ENCODE peak calls at places on chromosomes 4 and X, in nine cellular contexts. One of them, this sample, is unnamed.

GRCh38 chrX:153884136-153885076 is 1.6 kb downstream of the L1CAM start:
- DNase-seq in dorsolateral prefrontal cortex: peak
- DNase-seq in RPMI8226: peak
- DNase-seq in CD4-positive, alpha-beta T cell: no peak
- DNase-seq in cardiac muscle cell: no peak
- DNase-seq in Kasumi-1: no peak
- DNase-seq in stimulated activated naive B cell treated with anti-CD40 and anti-IgM and Interleukin-4, amounts not matched to agents 10 μg/mL and 1 μg/mL and 100 μg/mL, for 72 hours: no peak
- DNase-seq in WTC11: no peak
- DNase-seq in NCI-H1092: no peak
- DNase-seq in this sample: no peak

GRCh38 chrX:37921758-37922157 is 74.4 kb upstream of the DYNLT3 start:
- DNase-seq in dorsolateral prefrontal cortex: no peak
- DNase-seq in RPMI8226: no peak
- DNase-seq in CD4-positive, alpha-beta T cell: no peak
- DNase-seq in cardiac muscle cell: no peak
- DNase-seq in Kasumi-1: no peak
- DNase-seq in stimulated activated naive B cell treated with anti-CD40 and anti-IgM and Interleukin-4, amounts not matched to agents 10 μg/mL and 1 μg/mL and 100 μg/mL, for 72 hours: no peak
- DNase-seq in WTC11: no peak
- DNase-seq in NCI-H1092: no peak
- DNase-seq in this sample: no peak

GRCh38 chr4:2489841-2490552 is 21.1 kb downstream of the RNF4 start:
- DNase-seq in dorsolateral prefrontal cortex: no peak
- DNase-seq in RPMI8226: no peak
- DNase-seq in CD4-positive, alpha-beta T cell: no peak
- DNase-seq in cardiac muscle cell: peak
- DNase-seq in Kasumi-1: no peak
- DNase-seq in stimulated activated naive B cell treated with anti-CD40 and anti-IgM and Interleukin-4, amounts not matched to agents 10 μg/mL and 1 μg/mL and 100 μg/mL, for 72 hours: no peak
- DNase-seq in WTC11: no peak
- DNase-seq in NCI-H1092: no peak
- DNase-seq in this sample: no peak

GRCh38 chr4:76539979-76540378 is 105.0 kb downstream of the SHROOM3 start:
- DNase-seq in dorsolateral prefrontal cortex: no peak
- DNase-seq in RPMI8226: no peak
- DNase-seq in CD4-positive, alpha-beta T cell: no peak
- DNase-seq in cardiac muscle cell: peak
- DNase-seq in Kasumi-1: no peak
- DNase-seq in stimulated activated naive B cell treated with anti-CD40 and anti-IgM and Interleukin-4, amounts not matched to agents 10 μg/mL and 1 μg/mL and 100 μg/mL, for 72 hours: no peak
- DNase-seq in WTC11: peak
- DNase-seq in NCI-H1092: no peak
- DNase-seq in this sample: no peak

GRCh38 chr4:123505457-123506310 is 109.1 kb downstream of the SPRY1 start:
- DNase-seq in dorsolateral prefrontal cortex: peak
- DNase-seq in RPMI8226: no peak
- DNase-seq in CD4-positive, alpha-beta T cell: no peak
- DNase-seq in cardiac muscle cell: peak
- DNase-seq in Kasumi-1: peak
- DNase-seq in stimulated activated naive B cell treated with anti-CD40 and anti-IgM and Interleukin-4, amounts not matched to agents 10 μg/mL and 1 μg/mL and 100 μg/mL, for 72 hours: peak
- DNase-seq in WTC11: peak
- DNase-seq in NCI-H1092: peak
- DNase-seq in this sample: peak

GRCh38 chr4:48653217-48654014 is 126.7 kb downstream of the FRYL start:
- DNase-seq in dorsolateral prefrontal cortex: peak
- DNase-seq in RPMI8226: no peak
- DNase-seq in CD4-positive, alpha-beta T cell: peak
- DNase-seq in cardiac muscle cell: peak
- DNase-seq in Kasumi-1: peak
- DNase-seq in stimulated activated naive B cell treated with anti-CD40 and anti-IgM and Interleukin-4, amounts not matched to agents 10 μg/mL and 1 μg/mL and 100 μg/mL, for 72 hours: no peak
- DNase-seq in WTC11: no peak
- DNase-seq in NCI-H1092: no peak
- DNase-seq in this sample: peak

GRCh38 chr4:160129439-160129838 is 1026.6 kb downstream of the RAPGEF2 start:
- DNase-seq in dorsolateral prefrontal cortex: no peak
- DNase-seq in RPMI8226: no peak
- DNase-seq in CD4-positive, alpha-beta T cell: no peak
- DNase-seq in cardiac muscle cell: no peak
- DNase-seq in Kasumi-1: no peak
- DNase-seq in stimulated activated naive B cell treated with anti-CD40 and anti-IgM and Interleukin-4, amounts not matched to agents 10 μg/mL and 1 μg/mL and 100 μg/mL, for 72 hours: no peak
- DNase-seq in WTC11: no peak
- DNase-seq in NCI-H1092: no peak
- DNase-seq in this sample: no peak

GRCh38 chr4:138405934-138406567 is 163.9 kb upstream of the SLC7A11 start:
- DNase-seq in dorsolateral prefrontal cortex: no peak
- DNase-seq in RPMI8226: peak
- DNase-seq in CD4-positive, alpha-beta T cell: no peak
- DNase-seq in cardiac muscle cell: peak
- DNase-seq in Kasumi-1: peak
- DNase-seq in stimulated activated naive B cell treated with anti-CD40 and anti-IgM and Interleukin-4, amounts not matched to agents 10 μg/mL and 1 μg/mL and 100 μg/mL, for 72 hours: no peak
- DNase-seq in WTC11: no peak
- DNase-seq in NCI-H1092: no peak
- DNase-seq in this sample: no peak

GRCh38 chrX:141341341-141341740 is 99.0 kb upstream of the SPANXC start:
- DNase-seq in dorsolateral prefrontal cortex: no peak
- DNase-seq in RPMI8226: no peak
- DNase-seq in CD4-positive, alpha-beta T cell: no peak
- DNase-seq in cardiac muscle cell: peak
- DNase-seq in Kasumi-1: no peak
- DNase-seq in stimulated activated naive B cell treated with anti-CD40 and anti-IgM and Interleukin-4, amounts not matched to agents 10 μg/mL and 1 μg/mL and 100 μg/mL, for 72 hours: no peak
- DNase-seq in WTC11: no peak
- DNase-seq in NCI-H1092: no peak
- DNase-seq in this sample: no peak

GRCh38 chrX:47091149-47091775 is 13.0 kb downstream of the RGN start:
- DNase-seq in dorsolateral prefrontal cortex: no peak
- DNase-seq in RPMI8226: no peak
- DNase-seq in CD4-positive, alpha-beta T cell: no peak
- DNase-seq in cardiac muscle cell: peak
- DNase-seq in Kasumi-1: peak
- DNase-seq in stimulated activated naive B cell treated with anti-CD40 and anti-IgM and Interleukin-4, amounts not matched to agents 10 μg/mL and 1 μg/mL and 100 μg/mL, for 72 hours: no peak
- DNase-seq in WTC11: no peak
- DNase-seq in NCI-H1092: no peak
- DNase-seq in this sample: no peak

GRCh38 chr4:8916251-8916913 is 44.7 kb upstream of the HMX1 start:
- DNase-seq in dorsolateral prefrontal cortex: peak
- DNase-seq in RPMI8226: no peak
- DNase-seq in CD4-positive, alpha-beta T cell: no peak
- DNase-seq in cardiac muscle cell: no peak
- DNase-seq in Kasumi-1: no peak
- DNase-seq in stimulated activated naive B cell treated with anti-CD40 and anti-IgM and Interleukin-4, amounts not matched to agents 10 μg/mL and 1 μg/mL and 100 μg/mL, for 72 hours: no peak
- DNase-seq in WTC11: no peak
- DNase-seq in NCI-H1092: no peak
- DNase-seq in this sample: no peak

This sample was measured in CD8-positive, alpha-beta memory T cell.